ENCODE peak calls at places on chromosome 22, in seven cellular contexts. K is transverse colon; J is HS-27A; G is epithelial cell of esophagus; P is stimulated activated CD8-positive, alpha-beta memory T cell treated with anti-CD3 and anti-CD28 coated beads, Interleukin-2, amount 100 ng/mL, for 1 hour; W is glutamatergic neuron; L is NCI-H460. E is an unnamed sample.

GRCh38 chr22:41021039-41021654 is 70.0 kb downstream of the RBX1 start:
- DNase-seq in K (peak; percentile 22), W (peak; percentile 27), G (no peak), P (no peak), L (no peak), J (no peak), E (no peak)

GRCh38 chr22:32587449-32587848 is 112.8 kb downstream of the FBXO7 start:
- DNase-seq in J (no peak), L (no peak), P (no peak), K (no peak), W (no peak), G (no peak), E (no peak)

GRCh38 chr22:25564979-25565677 is 653 bp downstream of the GRK3 start:
- DNase-seq in W (peak; percentile 63), G (peak; percentile 28), J (no peak), K (peak; percentile 17), P (no peak), L (no peak), E (no peak)

GRCh38 chr22:22210375-22210774 is 34.2 kb upstream of the VPREB1 start:
- DNase-seq in W (no peak), G (peak; percentile 93), L (no peak), J (no peak), P (no peak), K (no peak), E (no peak)

GRCh38 chr22:25370322-25370721 is 150.9 kb downstream of the CRYBB2 start:
- DNase-seq in G (no peak), P (no peak), L (no peak), K (no peak), W (no peak), J (no peak), E (no peak)

GRCh38 chr22:33770723-33771122 is 149.6 kb downstream of the LARGE1 start:
- DNase-seq in P (no peak), L (no peak), K (no peak), J (no peak), W (no peak), G (no peak), E (no peak)

GRCh38 chr22:44024288-44024908 is at the start of gene PARVB:
- DNase-seq in G (peak; percentile 15), J (no peak), K (peak; percentile 17), P (no peak), W (peak; percentile 33), L (no peak), E (no peak)

GRCh38 chr22:49670610-49671330 is 156.9 kb downstream of the BRD1 start:
- DNase-seq in J (no peak), G (no peak), K (peak; percentile 25), L (no peak), W (no peak), P (no peak), E (no peak)

GRCh38 chr22:28978158-28978557 is 83.5 kb downstream of the C22orf31 start:
- DNase-seq in K (no peak), P (no peak), G (peak; percentile 70), L (no peak), W (no peak), J (no peak), E (no peak)

GRCh38 chr22:27489265-27489675 is 312.3 kb downstream of the MN1 start:
- DNase-seq in J (peak; percentile 36), L (no peak), W (no peak), G (peak; percentile 48), P (no peak), K (peak; percentile 86), E (no peak)

GRCh38 chr22:23774922-23775436 is 2.3 kb downstream of the MMP11 start:
- DNase-seq in P (no peak), G (no peak), L (no peak), K (no peak), W (no peak), J (no peak), E (no peak)

GRCh38 chr22:22176929-22177616 is 67.5 kb upstream of the VPREB1 start:
- DNase-seq in K (no peak), G (no peak), P (no peak), L (no peak), W (no peak), J (no peak), E (no peak)

GRCh38 chr22:36461665-36462474 is 19.6 kb downstream of the TXN2 start:
- DNase-seq in G (peak; percentile 98), P (no peak), L (no peak), W (peak; percentile 53), K (no peak), J (peak; percentile 81), E (no peak)

GRCh38 chr22:27557554-27558060 is 243.9 kb downstream of the MN1 start:
- DNase-seq in K (no peak), L (no peak), W (no peak), J (no peak), P (no peak), G (no peak), E (no peak)

GRCh38 chr22:48449466-48450187 is 1378.0 kb downstream of the BRD1 start:
- DNase-seq in P (no peak), L (no peak), G (no peak), K (no peak), J (no peak), W (no peak), E (no peak)

GRCh38 chr22:48372395-48372794 is 1455.3 kb downstream of the BRD1 start:
- DNase-seq in J (no peak), W (no peak), K (no peak), L (no peak), P (no peak), G (no peak), E (no peak)

GRCh38 chr22:49976439-49977175 is 16.0 kb downstream of the PIM3 start:
- DNase-seq in G (no peak), L (no peak), P (no peak), K (peak; percentile 8), J (no peak), W (no peak), E (no peak)